ENCODE peak calls at places on chromosomes 2 and 18, in eight cellular contexts. V, Y, F, T, K, A, G and Q are unnamed samples.

GRCh38 chr2:150570712-150571111 is 83.2 kb upstream of the RND3 start:
- DNase-seq in V (no peak), Y (peak), F (peak), T (peak), K (no peak), A (no peak), G (no peak), Q (peak)

GRCh38 chr2:196088209-196088608 is 19.6 kb upstream of the DNAH7 start:
- DNase-seq in V (no peak), Y (peak), F (no peak), T (no peak), K (no peak), A (no peak), G (no peak), Q (no peak)

GRCh38 chr2:179751184-179751809 is 110.1 kb downstream of the ZNF385B start:
- DNase-seq in V (no peak), Y (peak), F (peak), T (peak), K (no peak), A (no peak), G (no peak), Q (no peak)

GRCh38 chr2:215356948-215357461 is 45.1 kb downstream of the ATIC start:
- DNase-seq in V (no peak), Y (peak), F (no peak), T (no peak), K (no peak), A (no peak), G (no peak), Q (no peak)

GRCh38 chr2:46847185-46847710 is 68.4 kb downstream of the MCFD2 start:
- DNase-seq in V (peak), Y (peak), F (peak), T (no peak), K (peak), A (peak), G (peak), Q (peak)

GRCh38 chr18:12744103-12744502 is 41.3 kb downstream of the PSMG2 start:
- DNase-seq in V (no peak), Y (peak), F (peak), T (peak), K (no peak), A (no peak), G (no peak), Q (no peak)

GRCh38 chr2:225756198-225756597 is 356.7 kb downstream of the NYAP2 start:
- DNase-seq in V (no peak), Y (peak), F (no peak), T (no peak), K (no peak), A (no peak), G (no peak), Q (no peak)

GRCh38 chr2:207334631-207335371 is 169.1 kb upstream of the KLF7 start:
- DNase-seq in V (peak), Y (peak), F (peak), T (peak), K (peak), A (peak), G (peak), Q (peak)

GRCh38 chr2:100730290-100730868 is 89.6 kb upstream of the NPAS2 start:
- DNase-seq in V (no peak), Y (peak), F (peak), T (no peak), K (no peak), A (no peak), G (no peak), Q (no peak)

GRCh38 chr2:126849054-126849453 is 49.6 kb upstream of the TEX51 start:
- DNase-seq in V (no peak), Y (no peak), F (no peak), T (no peak), K (no peak), A (no peak), G (no peak), Q (no peak)

GRCh38 chr2:225192869-225193268 is 150.6 kb upstream of the DOCK10 start:
- DNase-seq in V (no peak), Y (peak), F (peak), T (no peak), K (no peak), A (no peak), G (no peak), Q (no peak)

GRCh38 chr2:228703099-228703498 is 521.6 kb upstream of the SPHKAP start:
- DNase-seq in V (no peak), Y (no peak), F (no peak), T (no peak), K (no peak), A (no peak), G (no peak), Q (no peak)

GRCh38 chr2:195533771-195534642 is 123.0 kb upstream of the SLC39A10 start:
- DNase-seq in V (peak), Y (peak), F (peak), T (no peak), K (peak), A (no peak), G (no peak), Q (peak)

GRCh38 chr2:234535359-234535758 is 38.5 kb upstream of the ARL4C start:
- DNase-seq in V (no peak), Y (no peak), F (no peak), T (no peak), K (no peak), A (no peak), G (no peak), Q (no peak)

GRCh38 chr18:3604626-3605408 is 154.8 kb downstream of the TGIF1 start:
- DNase-seq in V (no peak), Y (peak), F (peak), T (peak), K (no peak), A (no peak), G (no peak), Q (peak)

GRCh38 chr2:173550143-173550542 is 195.5 kb downstream of the CDCA7 start:
- DNase-seq in V (no peak), Y (peak), F (peak), T (no peak), K (no peak), A (no peak), G (no peak), Q (peak)

GRCh38 chr2:792687-793086 is 115.5 kb upstream of the TMEM18 start:
- DNase-seq in V (no peak), Y (no peak), F (no peak), T (no peak), K (no peak), A (no peak), G (no peak), Q (no peak)

GRCh38 chr2:64654063-64654811 is 524 bp upstream of the SERTAD2 start:
- DNase-seq in V (peak), Y (peak), F (peak), T (no peak), K (peak), A (no peak), G (peak), Q (no peak)

GRCh38 chr18:47075098-47075883 is 39.9 kb upstream of the ELOA2 start:
- DNase-seq in V (no peak), Y (no peak), F (peak), T (no peak), K (no peak), A (peak), G (no peak), Q (no peak)

GRCh38 chr2:46460241-46460921 is 19.0 kb upstream of the TMEM247 start:
- DNase-seq in V (peak), Y (peak), F (no peak), T (no peak), K (no peak), A (no peak), G (no peak), Q (no peak)

GRCh38 chr18:34867520-34867919 is 157.4 kb downstream of the DTNA start:
- DNase-seq in V (no peak), Y (peak), F (no peak), T (no peak), K (no peak), A (no peak), G (no peak), Q (no peak)

GRCh38 chr18:79569720-79570119 is 109.9 kb upstream of the CTDP1 start:
- DNase-seq in V (peak), Y (no peak), F (no peak), T (no peak), K (no peak), A (no peak), G (peak), Q (no peak)

GRCh38 chr18:7177131-7177744 is 53.7 kb upstream of the LRRC30 start:
- DNase-seq in V (peak), Y (peak), F (peak), T (peak), K (no peak), A (no peak), G (no peak), Q (peak)

GRCh38 chr2:189657867-189658266 is 3.4 kb upstream of the ASNSD1 start:
- DNase-seq in V (no peak), Y (peak), F (no peak), T (no peak), K (no peak), A (no peak), G (no peak), Q (peak)

GRCh38 chr18:23932385-23933067 is 82.0 kb upstream of the TTC39C start:
- DNase-seq in V (no peak), Y (no peak), F (no peak), T (no peak), K (no peak), A (no peak), G (no peak), Q (no peak)

GRCh38 chr18:27713727-27714080 is 463.2 kb downstream of the CDH2 start:
- DNase-seq in V (no peak), Y (peak), F (no peak), T (no peak), K (no peak), A (no peak), G (no peak), Q (peak)

GRCh38 chr18:37393945-37394609 is 171.5 kb downstream of the CELF4 start:
- DNase-seq in V (peak), Y (peak), F (no peak), T (no peak), K (peak), A (no peak), G (peak), Q (peak)

GRCh38 chr2:172329404-172330059 is 97.9 kb upstream of the ITGA6 start:
- DNase-seq in V (peak), Y (no peak), F (no peak), T (no peak), K (no peak), A (no peak), G (peak), Q (no peak)

GRCh38 chr2:151237422-151238012 is 24.1 kb downstream of the RBM43 start:
- DNase-seq in V (no peak), Y (no peak), F (peak), T (no peak), K (no peak), A (no peak), G (no peak), Q (no peak)

GRCh38 chr18:79191956-79192355 is 122.8 kb downstream of the ATP9B start:
- DNase-seq in V (no peak), Y (no peak), F (no peak), T (no peak), K (no peak), A (no peak), G (no peak), Q (no peak)

GRCh38 chr18:44897445-44898215 is 216.9 kb downstream of the SETBP1 start:
- DNase-seq in V (no peak), Y (no peak), F (no peak), T (no peak), K (no peak), A (no peak), G (no peak), Q (no peak)

DNA sequence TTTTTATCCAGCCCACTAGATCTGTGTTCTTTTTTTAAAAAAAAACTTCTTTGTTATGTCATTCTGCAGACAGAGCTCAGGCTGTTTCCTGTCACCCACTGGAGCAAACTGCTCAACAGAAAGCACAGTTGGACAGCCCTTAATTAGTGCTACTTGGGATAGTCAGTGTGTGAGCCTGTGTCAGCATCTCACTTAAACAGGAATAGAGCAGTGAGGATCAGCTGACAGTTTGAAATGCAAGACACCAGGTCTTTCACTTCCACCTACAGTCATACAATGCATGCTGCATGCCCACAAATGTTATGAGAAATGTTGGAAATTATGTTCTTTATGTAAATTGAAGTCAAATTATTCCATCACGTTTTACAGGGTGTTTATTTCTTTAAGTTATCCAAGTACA is 174.9 kb downstream of the NR4A2 start:
- DNase-seq in V (no peak), Y (no peak), F (no peak), T (no peak), K (no peak), A (no peak), G (no peak), Q (no peak)
- TF ChIP-seq CTCF in V (no peak), Y (no peak), F (no peak), T (no peak), K (no peak), A (no peak), G (no peak), Q (no peak)

GRCh38 chr2:241804326-241805276 is 4.4 kb upstream of the NEU4 start:
- DNase-seq in V (peak), Y (peak), F (peak), T (no peak), K (no peak), A (no peak), G (peak), Q (no peak)
- H3K4me3 ChIP-seq in V (peak), Y (no peak), F (peak), T (no peak), K (peak), A (no peak), G (no peak), Q (peak)

DNA sequence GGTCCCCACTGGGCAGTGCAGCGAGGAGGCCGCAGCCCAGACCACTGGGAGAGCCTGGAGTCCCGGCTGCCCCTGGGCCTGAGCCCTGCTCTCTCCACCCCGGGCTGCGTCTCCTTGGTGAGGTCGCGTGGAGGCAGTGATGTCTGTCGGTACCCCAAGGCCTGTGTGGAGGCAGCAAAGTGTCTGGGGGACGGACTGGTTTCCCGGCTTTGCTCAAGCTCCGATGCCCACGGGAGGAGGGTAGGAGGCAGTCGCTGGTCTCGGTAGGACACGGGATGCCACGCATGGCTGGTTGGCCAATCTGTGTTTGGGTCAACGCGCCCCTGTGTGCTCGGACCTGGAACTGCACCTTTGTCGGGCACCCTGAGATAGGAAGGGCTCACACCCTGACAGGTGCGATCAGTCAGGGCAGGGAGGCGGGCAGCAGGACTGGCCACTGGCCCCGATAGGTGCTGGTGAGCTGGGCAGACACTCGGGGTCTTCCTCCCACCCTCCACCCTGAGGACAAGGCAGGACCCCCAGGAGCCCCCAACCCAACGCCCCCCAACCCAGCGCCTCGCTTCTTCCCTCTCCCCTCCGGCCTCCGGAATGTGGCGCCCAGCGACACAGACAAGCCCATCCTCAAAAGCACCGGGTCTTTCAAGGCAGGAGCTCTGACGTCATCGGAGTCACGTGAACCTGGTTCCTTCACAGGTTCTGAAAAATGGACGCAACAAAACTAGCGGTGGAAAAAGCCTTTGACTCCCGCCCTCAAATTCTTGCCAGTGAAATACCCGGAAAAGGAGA is 288.6 kb downstream of the NDUFA10 start:
- DNase-seq in V (no peak), Y (no peak), F (no peak), T (no peak), K (no peak), A (no peak), G (no peak), Q (no peak)
- TF ChIP-seq CTCF in V (no peak), Y (no peak), F (no peak), T (no peak), K (no peak), A (no peak), G (no peak), Q (no peak)

DNA sequence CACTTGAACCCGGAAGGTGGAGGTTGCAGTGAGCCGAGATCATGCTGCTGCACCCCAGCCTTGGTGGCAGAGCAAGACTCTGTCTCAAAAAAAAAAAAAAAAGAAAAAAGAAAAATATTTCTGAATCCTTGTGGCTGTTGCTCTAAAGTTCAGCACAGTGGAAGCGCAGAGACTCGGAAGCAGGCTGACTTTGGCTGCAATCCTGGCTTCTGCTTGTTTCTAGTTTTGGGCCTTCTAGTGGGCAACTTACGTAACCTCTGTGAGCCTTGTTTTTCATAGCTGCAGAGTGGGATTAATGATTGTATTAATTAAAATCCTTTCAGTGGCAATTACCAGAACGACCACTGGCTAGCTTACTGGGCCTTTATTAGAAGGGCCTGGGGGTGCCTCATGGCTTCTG is 28.4 kb downstream of the GNLY start:
- DNase-seq in V (no peak), Y (no peak), F (no peak), T (no peak), K (no peak), A (no peak), G (peak), Q (no peak)
- H3K4me3 ChIP-seq in V (no peak), Y (no peak), F (no peak), T (no peak), K (no peak), A (no peak), G (no peak), Q (no peak)

GRCh38 chr2:241702155-241702404 is 241 bp downstream of the ING5 start:
- DNase-seq in V (no peak), Y (peak), F (peak), T (no peak), K (no peak), A (no peak), G (no peak), Q (no peak)

GRCh38 chr2:241701405-241702154 is at the start of gene ING5:
- DNase-seq in V (peak), Y (peak), F (peak), T (no peak), K (peak), A (peak), G (peak), Q (peak)

GRCh38 chr2:241703128-241703604 is 1.3 kb downstream of the ING5 start:
- DNase-seq in V (no peak), Y (peak), F (peak), T (no peak), K (no peak), A (no peak), G (no peak), Q (no peak)

GRCh38 chr2:241702405-241703127 is 727 bp downstream of the ING5 start:
- DNase-seq in V (peak), Y (peak), F (peak), T (no peak), K (peak), A (peak), G (peak), Q (no peak)

DNA sequence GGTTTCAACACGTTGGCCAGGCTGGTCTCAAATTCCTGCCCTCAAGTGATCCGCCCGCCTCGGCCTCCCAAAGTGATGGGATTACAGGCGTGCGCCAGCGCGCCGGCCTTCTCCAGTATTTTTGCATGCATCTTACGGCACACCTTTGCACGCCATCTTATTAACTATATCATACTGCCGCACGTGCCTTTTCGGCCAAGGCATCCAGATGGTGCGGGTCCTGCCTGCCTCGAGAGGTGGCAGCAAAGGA is 759 bp upstream of the ING5 start:
- DNase-seq in V (no peak), Y (peak), F (no peak), T (peak), K (no peak), A (no peak), G (no peak), Q (peak)
- TF ChIP-seq CTCF in V (no peak), Y (peak), F (peak), T (no peak), K (peak), A (peak), G (no peak), Q (peak)

DNA sequence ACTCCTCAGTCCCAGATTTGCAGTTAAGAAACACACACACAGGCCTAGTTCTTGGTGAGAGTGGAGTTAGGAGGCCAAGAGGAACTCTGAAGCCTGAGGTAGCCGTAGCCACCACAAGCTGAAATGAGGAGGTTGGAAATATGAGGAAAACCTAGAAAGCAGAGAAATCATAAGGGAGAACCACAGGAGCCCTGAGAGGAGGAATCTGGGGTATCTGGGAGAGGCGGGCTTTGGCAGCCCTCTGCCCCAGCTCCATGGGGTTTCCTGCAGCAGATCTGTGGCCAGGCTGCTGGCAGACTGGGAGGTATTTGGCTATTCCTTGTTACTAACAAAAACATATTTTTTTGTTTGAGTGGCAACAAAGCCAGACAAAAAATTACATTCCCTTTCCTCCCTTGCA is 11.0 kb downstream of the SOX11 start:
- DNase-seq in V (no peak), Y (no peak), F (no peak), T (no peak), K (no peak), A (no peak), G (no peak), Q (no peak)
- H3K4me3 ChIP-seq in V (no peak), Y (no peak), F (no peak), T (no peak), K (no peak), A (no peak), G (no peak), Q (no peak)